ENCODE peak calls at places on chromosomes 1 and 21, in five cellular contexts. Z is left lung, Y is astrocyte of the cerebellum, E is epithelial cell of prostate, B is H4. R is an unnamed sample.

GRCh38 chr1:54978528-54979326 is 1.7 kb upstream of the TMEM61 start:
- DNase-seq in Y (no peak), E (no peak), B (no peak), Z (no peak), R (no peak)

GRCh38 chr1:208600456-208600855 is 356.3 kb upstream of the PLXNA2 start:
- DNase-seq in Z (no peak), Y (no peak), B (no peak), E (no peak), R (no peak)

GRCh38 chr1:24111264-24111997 is 504 bp downstream of the MYOM3 start:
- DNase-seq in Y (no peak), Z (no peak), B (no peak), E (no peak), R (no peak)

GRCh38 chr1:171515299-171515698 is 30.0 kb downstream of the PRRC2C start:
- DNase-seq in Z (no peak), B (no peak), Y (no peak), E (no peak), R (no peak)

GRCh38 chr1:24015226-24016210 is 35.4 kb upstream of the SRSF10 start:
- DNase-seq in Y (no peak), Z (no peak), B (no peak), E (no peak), R (no peak)

GRCh38 chr21:42346866-42347600 is 3.8 kb downstream of the TFF2 start:
- DNase-seq in Z (no peak), Y (no peak), B (no peak), E (no peak), R (no peak)

GRCh38 chr1:6082430-6082971 is 36.8 kb downstream of the KCNAB2 start:
- DNase-seq in E (no peak), Z (no peak), Y (no peak), B (no peak), R (no peak)

GRCh38 chr1:51605961-51606723 is 10.8 kb upstream of the OSBPL9 start:
- DNase-seq in E (no peak), Y (no peak), B (no peak), Z (no peak), R (no peak)

GRCh38 chr1:234478481-234479309 is at the start of gene TARBP1:
- DNase-seq in Y (no peak), E (no peak), Z (peak; percentile 68), B (peak; percentile 52), R (peak; percentile 32)

GRCh38 chr1:234915923-234916675 is 212.5 kb downstream of the TOMM20 start:
- DNase-seq in Y (no peak), Z (no peak), B (no peak), E (no peak), R (no peak)

GRCh38 chr1:153428790-153429189 is 12.5 kb downstream of the S100A7A start:
- DNase-seq in Z (no peak), E (no peak), Y (no peak), B (no peak), R (no peak)

GRCh38 chr21:32474179-32475059 is 61.9 kb downstream of the EVA1C start:
- DNase-seq in B (no peak), Y (no peak), Z (no peak), E (no peak), R (no peak)

R was measured in substantia nigra.